ENCODE peak calls at places on chromosomes 13 and 19, in five cellular contexts. D, N, B, Y and O are unnamed samples. For H3K4me1, the result is how much of the 10 kb centered on the place peaks cover.

GRCh38 chr19:30425885-30426838 is 54.0 kb downstream of the ZNF536 start:
- DNase-seq in D (peak), B (no peak), Y (no peak), N (no peak), O (no peak)

GRCh38 chr13:48457578-48458242 is 44.8 kb upstream of the LPAR6 start:
- DNase-seq in N (no peak), D (no peak), B (no peak), Y (no peak), O (no peak)

GRCh38 chr19:14979498-14980255 is at the start of gene SLC1A6:
- DNase-seq in N (no peak), D (no peak), B (no peak), Y (no peak), O (no peak)

GRCh38 chr19:30236006-30236405 is 136.2 kb upstream of the ZNF536 start:
- DNase-seq in B (no peak), D (no peak), Y (no peak), N (no peak), O (no peak)

GRCh38 chr19:55679343-55680257 is 4.6 kb downstream of the EPN1 start:
- DNase-seq in D (no peak), Y (no peak), B (no peak), N (no peak), O (no peak)

GRCh38 chr19:10863107-10863700 is 8.1 kb upstream of the CARM1 start:
- DNase-seq in Y (peak), B (no peak), N (no peak), D (no peak), O (no peak)

GRCh38 chr19:6220385-6221191 is 59.2 kb downstream of the MLLT1 start:
- DNase-seq in N (no peak), Y (no peak), B (peak), D (peak), O (peak)

GRCh38 chr19:11204076-11204602 is 6.8 kb upstream of the KANK2 start:
- DNase-seq in B (no peak), Y (no peak), D (no peak), N (no peak), O (no peak)

GRCh38 chr19:54532528-54532927 is 29.9 kb downstream of the LAIR2 start:
- DNase-seq in B (no peak), D (no peak), N (no peak), Y (no peak), O (no peak)

GRCh38 chr19:6796278-6796677 is 23.8 kb downstream of the VAV1 start:
- DNase-seq in D (no peak), B (no peak), N (no peak), Y (no peak), O (no peak)

GRCh38 chr19:19871932-19872331 is 6.2 kb downstream of the ZNF253 start:
- DNase-seq in N (no peak), Y (no peak), D (no peak), B (no peak), O (no peak)

GRCh38 chr19:33469171-33470039 is 52.2 kb downstream of the PEPD start:
- DNase-seq in B (no peak), N (peak), D (no peak), Y (no peak), O (no peak)

GRCh38 chr19:16078311-16078758 is 2.0 kb downstream of the TPM4 start:
- DNase-seq in D (no peak), Y (no peak), B (no peak), N (no peak), O (no peak)

GRCh38 chr13:66835040-66835628 is 395.0 kb downstream of the PCDH9 start:
- DNase-seq in Y (no peak), D (peak), B (peak), N (peak), O (peak)

GRCh38 chr19:30664358-30665058 is 292.3 kb downstream of the ZNF536 start:
- DNase-seq in D (no peak), Y (peak), N (peak), B (peak), O (peak)

GRCh38 chr13:46149272-46150133 is 32.5 kb downstream of the LCP1 start:
- DNase-seq in Y (peak), D (no peak), N (no peak), B (no peak), O (no peak)

GRCh38 chr13:93951153-93951552 is 528.3 kb downstream of the DCT start:
- DNase-seq in N (no peak), Y (no peak), B (no peak), D (no peak), O (no peak)

GRCh38 chr13:72656357-72656756 is 71.1 kb downstream of the MZT1 start:
- DNase-seq in B (no peak), N (no peak), D (no peak), Y (no peak), O (no peak)

GRCh38 chr13:72652681-72653080 is 74.7 kb downstream of the MZT1 start:
- DNase-seq in D (no peak), N (no peak), Y (no peak), B (no peak), O (no peak)

GRCh38 chr13:72645521-72645920 is 81.9 kb downstream of the MZT1 start:
- DNase-seq in D (no peak), B (no peak), N (no peak), Y (no peak), O (no peak)

GRCh38 chr13:72648513-72649065 is 78.8 kb downstream of the MZT1 start:
- DNase-seq in Y (no peak), B (no peak), D (no peak), N (no peak), O (no peak)

DNA sequence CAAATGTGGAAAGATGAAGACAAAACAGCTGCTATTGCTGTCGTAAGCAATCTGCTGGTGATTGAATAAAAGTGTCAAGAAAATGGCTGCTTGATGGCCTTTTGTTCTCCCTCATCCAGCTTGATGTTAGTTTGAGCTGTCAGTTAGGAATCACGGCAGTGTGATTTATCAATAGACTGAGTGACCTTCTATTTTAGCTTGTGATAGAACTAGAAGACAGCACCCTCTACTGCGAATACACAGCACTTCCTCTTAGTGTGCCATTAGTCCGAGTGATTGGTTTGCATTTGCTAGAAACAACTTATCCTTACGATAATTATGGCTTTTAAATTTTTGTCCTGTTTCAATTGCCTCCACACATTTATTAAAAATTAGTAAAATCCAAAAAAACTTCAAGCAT is 76.2 kb downstream of the MZT1 start:
- DNase-seq in D (no peak), B (no peak), N (no peak), Y (no peak), O (no peak)
- TF ChIP-seq CTCF in D (no peak), B (no peak), N (no peak), Y (no peak), O (peak)

GRCh38 chr13:110298566-110299321 is 8.2 kb downstream of the COL4A1 start:
- DNase-seq in Y (no peak), D (peak), B (no peak), N (no peak), O (no peak)

GRCh38 chr13:110297011-110297410 is 9.9 kb downstream of the COL4A1 start:
- DNase-seq in N (no peak), B (no peak), D (peak), Y (no peak), O (no peak)

GRCh38 chr13:110300090-110300815 is 6.7 kb downstream of the COL4A1 start:
- DNase-seq in B (no peak), N (no peak), D (peak), Y (no peak), O (no peak)

GRCh38 chr13:110297771-110298170 is 9.2 kb downstream of the COL4A1 start:
- DNase-seq in Y (no peak), N (no peak), B (no peak), D (no peak), O (no peak)

DNA sequence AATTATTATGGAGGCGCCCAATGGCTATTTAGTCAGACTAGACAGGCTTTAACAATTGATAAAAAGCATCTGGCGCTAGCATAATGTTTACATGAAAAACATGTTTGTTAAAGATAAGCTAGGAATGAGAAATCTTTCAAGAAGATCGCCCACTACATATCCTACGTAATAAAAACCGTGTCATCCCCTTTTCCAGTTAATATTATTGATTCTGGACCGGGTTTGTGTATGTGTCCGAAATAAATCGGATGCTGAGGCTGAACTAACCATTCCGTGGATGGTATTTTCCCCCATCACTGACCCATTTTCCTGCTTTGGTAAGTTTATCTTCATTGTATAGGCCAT is 8.8 kb downstream of the COL4A1 start:
- DNase-seq in B (no peak), N (no peak), D (no peak), Y (no peak), O (no peak)
- H3K4me1 ChIP-seq in B (under half), N (under half), D (half or more), Y (under half), O (under half)

DNA sequence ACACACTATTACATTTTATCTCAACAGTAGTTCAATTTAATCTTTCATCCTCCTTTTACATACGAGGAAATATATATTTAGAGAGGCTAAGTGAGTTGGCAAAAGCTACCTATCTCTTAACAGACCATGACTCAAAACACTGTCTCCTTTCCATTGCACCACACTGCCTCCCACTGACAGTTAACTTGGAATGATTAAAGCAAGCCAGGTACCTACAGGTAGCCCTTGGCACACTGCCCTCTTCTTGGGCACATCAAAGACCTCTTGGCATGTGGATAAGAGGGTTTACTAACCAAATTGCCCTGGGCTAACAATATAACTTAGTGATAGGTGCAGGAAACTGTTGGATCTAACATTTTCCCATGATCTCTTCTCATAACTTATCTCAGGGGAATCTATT is 1.9 kb downstream of the ABHD13 start:
- DNase-seq in D (no peak), N (no peak), Y (no peak), B (no peak), O (no peak)
- TF ChIP-seq CTCF in D (no peak), N (no peak), Y (no peak), B (no peak), O (no peak)

GRCh38 chr13:51419015-51419636 is 33.7 kb downstream of the INTS6 start:
- DNase-seq in Y (no peak), N (no peak), D (no peak), B (no peak), O (no peak)

GRCh38 chr13:51420681-51421476 is 32.0 kb downstream of the INTS6 start:
- DNase-seq in Y (no peak), D (no peak), N (no peak), B (no peak), O (no peak)

GRCh38 chr13:51425410-51426042 is 27.3 kb downstream of the INTS6 start:
- DNase-seq in N (no peak), B (no peak), D (no peak), Y (no peak), O (no peak)

GRCh38 chr13:51423766-51424165 is 29.1 kb downstream of the INTS6 start:
- DNase-seq in B (no peak), Y (no peak), N (no peak), D (no peak), O (no peak)

GRCh38 chr13:51422484-51422883 is 30.4 kb downstream of the INTS6 start:
- DNase-seq in Y (no peak), D (no peak), N (no peak), B (no peak), O (no peak)
- H3K4me1 ChIP-seq in Y (under half), D (under half), N (under half), B (under half), O (under half)

GRCh38 chr19:4830768-4831265 is 695 bp downstream of the TICAM1 start:
- DNase-seq in D (no peak), N (no peak), Y (no peak), B (no peak), O (no peak)

GRCh38 chr19:4832776-4833175 is 1.3 kb upstream of the TICAM1 start:
- DNase-seq in Y (no peak), D (no peak), B (no peak), N (no peak), O (no peak)

GRCh38 chr19:4830332-4830731 is 1.2 kb downstream of the TICAM1 start:
- DNase-seq in B (no peak), D (no peak), N (no peak), Y (no peak), O (no peak)

GRCh38 chr19:4831351-4832340 is at the start of gene TICAM1:
- DNase-seq in B (peak), N (peak), D (peak), Y (peak), O (peak)

DNA sequence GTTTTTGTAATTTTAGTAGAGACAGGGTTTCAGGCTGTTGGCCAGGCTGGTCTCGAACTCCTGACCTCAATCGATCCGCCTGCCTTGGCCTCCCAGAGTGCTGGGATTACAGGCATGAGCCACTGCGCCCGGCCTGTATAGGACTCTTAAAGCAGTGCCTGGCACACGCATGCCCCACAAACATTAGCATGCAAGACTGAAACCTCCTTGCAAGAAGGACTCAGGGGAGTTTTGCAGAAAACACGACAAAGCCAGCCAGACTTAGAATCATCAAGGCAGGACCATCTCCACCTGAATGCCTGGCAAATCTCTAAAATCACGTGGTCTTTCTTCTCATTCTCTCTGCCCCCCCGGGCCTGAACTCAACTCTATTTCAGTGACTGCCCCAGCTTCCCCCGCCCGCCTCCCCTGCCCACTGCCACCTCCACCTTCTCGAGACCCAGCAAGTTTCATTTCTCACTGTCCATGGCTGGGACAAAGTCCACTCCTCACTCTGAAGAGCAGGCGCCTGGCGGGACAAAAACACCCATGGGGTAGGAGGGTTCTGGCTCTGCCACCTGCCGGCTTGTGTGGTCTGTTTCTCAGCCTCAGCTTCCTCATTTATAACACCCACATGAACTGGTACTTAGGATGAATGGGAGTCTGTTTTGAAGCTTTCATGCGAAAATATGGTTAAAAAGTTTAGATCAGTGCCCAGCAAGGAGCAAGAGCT is 2.4 kb downstream of the TICAM1 start:
- DNase-seq in N (peak), D (no peak), Y (no peak), B (no peak), O (peak)
- TF ChIP-seq CTCF in N (peak), D (no peak), Y (no peak), B (no peak), O (peak)

GRCh38 chr13:79407349-79407979 is 1.4 kb upstream of the RBM26 start:
- DNase-seq in Y (no peak), B (no peak), D (no peak), N (no peak), O (no peak)
- H3K4me1 ChIP-seq in Y (under half), B (under half), D (under half), N (under half), O (under half)

GRCh38 chr13:114341003-114341777 is 26.9 kb downstream of the CHAMP1 start:
- DNase-seq in D (no peak), B (no peak), N (no peak), Y (no peak), O (no peak)

GRCh38 chr13:114334305-114335053 is 20.2 kb downstream of the CHAMP1 start:
- DNase-seq in B (no peak), N (no peak), Y (no peak), D (no peak), O (no peak)

GRCh38 chr13:114338959-114339358 is 24.7 kb downstream of the CHAMP1 start:
- DNase-seq in B (no peak), D (no peak), Y (no peak), N (no peak), O (no peak)

DNA sequence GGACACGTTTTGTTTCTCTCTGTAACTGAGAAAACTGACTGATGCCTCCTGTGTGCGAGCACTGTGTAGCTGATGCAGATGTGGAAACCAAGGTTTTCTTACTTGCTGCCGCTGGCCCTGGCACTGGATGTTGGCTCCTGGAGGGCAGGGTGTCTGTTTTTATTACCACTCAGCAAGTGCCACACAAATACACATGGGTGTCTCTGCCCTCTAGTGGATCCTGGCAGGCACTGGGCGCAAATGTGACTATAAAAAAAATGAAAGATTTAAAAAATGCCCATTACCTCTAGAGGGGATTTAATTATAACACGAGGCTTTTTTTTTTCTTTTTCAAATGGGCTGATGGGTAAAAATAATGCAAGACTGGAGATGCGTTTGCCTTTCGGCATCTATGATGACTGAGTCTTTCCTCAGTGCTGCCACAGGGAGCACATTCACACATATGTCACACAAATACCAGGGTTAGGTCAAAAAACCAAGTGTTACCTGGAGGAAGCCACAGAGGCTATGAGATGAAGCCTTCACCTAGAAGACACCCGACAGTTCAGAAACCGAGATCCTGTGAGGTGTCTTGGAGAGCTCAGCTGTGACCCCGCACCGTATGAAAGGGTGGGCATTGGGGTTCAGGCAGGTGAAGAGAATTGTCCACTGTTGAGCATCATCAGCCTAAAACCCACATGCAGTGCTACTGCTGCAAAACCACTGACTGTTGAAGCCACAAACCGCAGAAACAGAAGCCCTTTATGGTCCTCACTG is 25.7 kb downstream of the CHAMP1 start:
- DNase-seq in Y (peak), D (no peak), N (no peak), B (peak), O (no peak)
- TF ChIP-seq CTCF in Y (peak), D (peak), N (peak), B (peak), O (peak)

DNA sequence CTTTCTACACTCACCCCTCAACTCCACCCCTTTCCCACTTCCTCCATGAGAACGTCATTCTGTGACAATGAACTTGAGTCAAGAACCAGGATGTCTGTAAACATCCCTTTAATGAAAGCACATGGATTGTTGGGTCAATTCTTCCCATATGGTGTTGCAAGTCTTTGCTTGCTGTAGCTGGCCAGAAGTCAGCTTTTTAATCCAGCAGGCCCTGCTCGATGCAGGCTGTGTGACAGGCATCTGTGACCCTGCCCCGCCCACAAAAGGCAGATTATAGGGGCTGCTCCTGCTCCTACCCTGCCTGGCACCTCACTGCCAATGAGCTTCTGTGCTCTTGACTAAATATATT is 78.0 kb downstream of the STARD13 start:
- DNase-seq in Y (peak), N (no peak), B (no peak), D (no peak), O (no peak)
- H3K4me1 ChIP-seq in Y (under half), N (under half), B (under half), D (half or more), O (under half)

GRCh38 chr19:23440791-23441190 is 45.5 kb upstream of the ZNF91 start:
- DNase-seq in Y (no peak), B (no peak), N (no peak), D (no peak), O (no peak)
- TF ChIP-seq CTCF in Y (no peak), B (no peak), N (no peak), D (no peak), O (peak)